ENCODE peak calls at places on chromosome 7, in six cellular contexts. One of them, this sample, is unnamed.
A peak's percentile ranks its signal among the peaks of the same experiment; 100 is the strongest.

GRCh38 chr7:1622441-1622840 is 47.6 kb upstream of the ELFN1 start:
- DNase-seq in amniotic stem cell: no peak
- DNase-seq in T-helper 9 cell: no peak
- DNase-seq in activated T-cell treated with anti-CD3 and anti-CD28 coated beads for 1 hour: no peak
- DNase-seq in fibroblast of the aortic adventitia: no peak
- DNase-seq in T1000: no peak
- DNase-seq in this sample: no peak

GRCh38 chr7:96178581-96178980 is 143.3 kb downstream of the SLC25A13 start:
- DNase-seq in T-helper 9 cell: no peak
- DNase-seq in activated T-cell treated with anti-CD3 and anti-CD28 coated beads for 1 hour: no peak
- DNase-seq in amniotic stem cell: no peak
- DNase-seq in fibroblast of the aortic adventitia: no peak
- DNase-seq in T1000: no peak
- DNase-seq in this sample: peak; percentile 15

GRCh38 chr7:65983965-65984654 is 2.1 kb upstream of the GUSB start:
- DNase-seq in T1000: no peak
- DNase-seq in T-helper 9 cell: no peak
- DNase-seq in amniotic stem cell: no peak
- DNase-seq in fibroblast of the aortic adventitia: no peak
- DNase-seq in activated T-cell treated with anti-CD3 and anti-CD28 coated beads for 1 hour: no peak
- DNase-seq in this sample: no peak

GRCh38 chr7:99201027-99201426 is 6.9 kb downstream of the KPNA7 start:
- DNase-seq in T1000: no peak
- DNase-seq in T-helper 9 cell: no peak
- DNase-seq in amniotic stem cell: peak; percentile 10
- DNase-seq in fibroblast of the aortic adventitia: peak; percentile 75
- DNase-seq in activated T-cell treated with anti-CD3 and anti-CD28 coated beads for 1 hour: no peak
- DNase-seq in this sample: peak; percentile 93

GRCh38 chr7:15459018-15459621 is 102.7 kb downstream of the AGMO start:
- DNase-seq in amniotic stem cell: no peak
- DNase-seq in fibroblast of the aortic adventitia: peak; percentile 28
- DNase-seq in T-helper 9 cell: no peak
- DNase-seq in T1000: no peak
- DNase-seq in activated T-cell treated with anti-CD3 and anti-CD28 coated beads for 1 hour: no peak
- DNase-seq in this sample: no peak

GRCh38 chr7:34087892-34088891 is 182.9 kb downstream of the BMPER start:
- DNase-seq in T1000: no peak
- DNase-seq in activated T-cell treated with anti-CD3 and anti-CD28 coated beads for 1 hour: no peak
- DNase-seq in T-helper 9 cell: no peak
- DNase-seq in amniotic stem cell: no peak
- DNase-seq in fibroblast of the aortic adventitia: peak; percentile 52
- DNase-seq in this sample: peak; percentile 44

GRCh38 chr7:24801910-24802699 is 44.8 kb upstream of the GSDME start:
- DNase-seq in T-helper 9 cell: no peak
- DNase-seq in amniotic stem cell: no peak
- DNase-seq in activated T-cell treated with anti-CD3 and anti-CD28 coated beads for 1 hour: no peak
- DNase-seq in T1000: no peak
- DNase-seq in fibroblast of the aortic adventitia: no peak
- DNase-seq in this sample: peak; percentile 10

GRCh38 chr7:10860516-10860915 is 113.2 kb upstream of the PHF14 start:
- DNase-seq in fibroblast of the aortic adventitia: no peak
- DNase-seq in T-helper 9 cell: no peak
- DNase-seq in activated T-cell treated with anti-CD3 and anti-CD28 coated beads for 1 hour: no peak
- DNase-seq in amniotic stem cell: no peak
- DNase-seq in T1000: no peak
- DNase-seq in this sample: no peak

This sample was measured in HFFc6.